ENCODE peak calls at places on chromosome X, in nine cellular contexts. One of them, this sample, is unnamed.

GRCh38 chrX:110558406-110558805 is 199.8 kb downstream of the RTL9 start:
- DNase-seq in AG10803: no peak
- DNase-seq in heart left ventricle: no peak
- DNase-seq in NCI-H774: no peak
- DNase-seq in cardiac fibroblast: no peak
- DNase-seq in SW480: no peak
- DNase-seq in upper lobe of left lung: peak
- DNase-seq in activated T-cell treated with anti-CD3 and anti-CD28 coated beads for 4 hours: no peak
- DNase-seq in stimulated activated CD8-positive, alpha-beta memory T cell treated with anti-CD3 and anti-CD28 coated beads, Interleukin-15, amount 100 ng/mL, for 24 hours: no peak
- DNase-seq in this sample: no peak

GRCh38 chrX:52031371-52031770 is 37.6 kb downstream of the MAGED4B start:
- DNase-seq in AG10803: no peak
- DNase-seq in heart left ventricle: no peak
- DNase-seq in NCI-H774: no peak
- DNase-seq in cardiac fibroblast: no peak
- DNase-seq in SW480: no peak
- DNase-seq in upper lobe of left lung: no peak
- DNase-seq in activated T-cell treated with anti-CD3 and anti-CD28 coated beads for 4 hours: no peak
- DNase-seq in stimulated activated CD8-positive, alpha-beta memory T cell treated with anti-CD3 and anti-CD28 coated beads, Interleukin-15, amount 100 ng/mL, for 24 hours: no peak
- DNase-seq in this sample: no peak

GRCh38 chrX:118315529-118315928 is 30.4 kb upstream of the WDR44 start:
- DNase-seq in AG10803: no peak
- DNase-seq in heart left ventricle: no peak
- DNase-seq in NCI-H774: no peak
- DNase-seq in cardiac fibroblast: no peak
- DNase-seq in SW480: no peak
- DNase-seq in upper lobe of left lung: no peak
- DNase-seq in activated T-cell treated with anti-CD3 and anti-CD28 coated beads for 4 hours: no peak
- DNase-seq in stimulated activated CD8-positive, alpha-beta memory T cell treated with anti-CD3 and anti-CD28 coated beads, Interleukin-15, amount 100 ng/mL, for 24 hours: no peak
- DNase-seq in this sample: no peak

GRCh38 chrX:15107367-15107988 is 162.4 kb downstream of the ASB9 start:
- DNase-seq in AG10803: no peak
- DNase-seq in heart left ventricle: no peak
- DNase-seq in NCI-H774: no peak
- DNase-seq in cardiac fibroblast: no peak
- DNase-seq in SW480: no peak
- DNase-seq in upper lobe of left lung: no peak
- DNase-seq in activated T-cell treated with anti-CD3 and anti-CD28 coated beads for 4 hours: no peak
- DNase-seq in stimulated activated CD8-positive, alpha-beta memory T cell treated with anti-CD3 and anti-CD28 coated beads, Interleukin-15, amount 100 ng/mL, for 24 hours: no peak
- DNase-seq in this sample: no peak

GRCh38 chrX:151419748-151420147 is 22.7 kb downstream of the VMA21 start:
- DNase-seq in AG10803: no peak
- DNase-seq in heart left ventricle: no peak
- DNase-seq in NCI-H774: no peak
- DNase-seq in cardiac fibroblast: no peak
- DNase-seq in SW480: no peak
- DNase-seq in upper lobe of left lung: no peak
- DNase-seq in activated T-cell treated with anti-CD3 and anti-CD28 coated beads for 4 hours: no peak
- DNase-seq in stimulated activated CD8-positive, alpha-beta memory T cell treated with anti-CD3 and anti-CD28 coated beads, Interleukin-15, amount 100 ng/mL, for 24 hours: no peak
- DNase-seq in this sample: no peak

GRCh38 chrX:39144323-39144722 is 343.1 kb downstream of the MID1IP1 start:
- DNase-seq in AG10803: no peak
- DNase-seq in heart left ventricle: no peak
- DNase-seq in NCI-H774: no peak
- DNase-seq in cardiac fibroblast: no peak
- DNase-seq in SW480: no peak
- DNase-seq in upper lobe of left lung: no peak
- DNase-seq in activated T-cell treated with anti-CD3 and anti-CD28 coated beads for 4 hours: no peak
- DNase-seq in stimulated activated CD8-positive, alpha-beta memory T cell treated with anti-CD3 and anti-CD28 coated beads, Interleukin-15, amount 100 ng/mL, for 24 hours: no peak
- DNase-seq in this sample: no peak

GRCh38 chrX:23662187-23662586 is 5.1 kb upstream of the PRDX4 start:
- DNase-seq in AG10803: no peak
- DNase-seq in heart left ventricle: no peak
- DNase-seq in NCI-H774: no peak
- DNase-seq in cardiac fibroblast: no peak
- DNase-seq in SW480: no peak
- DNase-seq in upper lobe of left lung: no peak
- DNase-seq in activated T-cell treated with anti-CD3 and anti-CD28 coated beads for 4 hours: no peak
- DNase-seq in stimulated activated CD8-positive, alpha-beta memory T cell treated with anti-CD3 and anti-CD28 coated beads, Interleukin-15, amount 100 ng/mL, for 24 hours: no peak
- DNase-seq in this sample: no peak

GRCh38 chrX:635428-636192 is 5.0 kb downstream of the SHOX start:
- DNase-seq in AG10803: no peak
- DNase-seq in heart left ventricle: no peak
- DNase-seq in NCI-H774: no peak
- DNase-seq in cardiac fibroblast: no peak
- DNase-seq in SW480: no peak
- DNase-seq in upper lobe of left lung: peak
- DNase-seq in activated T-cell treated with anti-CD3 and anti-CD28 coated beads for 4 hours: no peak
- DNase-seq in stimulated activated CD8-positive, alpha-beta memory T cell treated with anti-CD3 and anti-CD28 coated beads, Interleukin-15, amount 100 ng/mL, for 24 hours: no peak
- DNase-seq in this sample: no peak

GRCh38 chrX:45324941-45325340 is 124.3 kb upstream of the DIPK2B start:
- DNase-seq in AG10803: peak
- DNase-seq in heart left ventricle: no peak
- DNase-seq in NCI-H774: no peak
- DNase-seq in cardiac fibroblast: peak
- DNase-seq in SW480: no peak
- DNase-seq in upper lobe of left lung: no peak
- DNase-seq in activated T-cell treated with anti-CD3 and anti-CD28 coated beads for 4 hours: no peak
- DNase-seq in stimulated activated CD8-positive, alpha-beta memory T cell treated with anti-CD3 and anti-CD28 coated beads, Interleukin-15, amount 100 ng/mL, for 24 hours: no peak
- DNase-seq in this sample: no peak

GRCh38 chrX:107449490-107450175 is at the start of gene FRMPD3:
- DNase-seq in AG10803: no peak
- DNase-seq in heart left ventricle: no peak
- DNase-seq in NCI-H774: no peak
- DNase-seq in cardiac fibroblast: no peak
- DNase-seq in SW480: no peak
- DNase-seq in upper lobe of left lung: peak
- DNase-seq in activated T-cell treated with anti-CD3 and anti-CD28 coated beads for 4 hours: no peak
- DNase-seq in stimulated activated CD8-positive, alpha-beta memory T cell treated with anti-CD3 and anti-CD28 coated beads, Interleukin-15, amount 100 ng/mL, for 24 hours: no peak
- DNase-seq in this sample: no peak

GRCh38 chrX:103941201-103941975 is 21.0 kb upstream of the TMSB15B start:
- DNase-seq in AG10803: peak
- DNase-seq in heart left ventricle: no peak
- DNase-seq in NCI-H774: no peak
- DNase-seq in cardiac fibroblast: peak
- DNase-seq in SW480: peak
- DNase-seq in upper lobe of left lung: no peak
- DNase-seq in activated T-cell treated with anti-CD3 and anti-CD28 coated beads for 4 hours: no peak
- DNase-seq in stimulated activated CD8-positive, alpha-beta memory T cell treated with anti-CD3 and anti-CD28 coated beads, Interleukin-15, amount 100 ng/mL, for 24 hours: no peak
- DNase-seq in this sample: no peak